ENCODE peak calls at places on chromosomes 4 and X, in five cellular contexts. Z is fibroblast of the aortic adventitia, F is endodermal cell, T is endothelial cell, K is WTC11. R is an unnamed sample.

GRCh38 chr4:122285285-122285684 is 93.5 kb upstream of the ADAD1 start:
- DNase-seq in F (no peak), K (no peak), T (no peak), Z (no peak), R (no peak)

GRCh38 chrX:48794340-48794920 is 7.4 kb upstream of the HDAC6 start:
- DNase-seq in T (no peak), F (no peak), Z (no peak), K (no peak), R (no peak)

GRCh38 chr4:21991050-21991449 is 42.5 kb upstream of the KCNIP4 start:
- DNase-seq in K (no peak), T (no peak), F (no peak), Z (peak; percentile 90), R (no peak)

GRCh38 chr4:16230308-16230707 is 4.0 kb upstream of the TAPT1 start:
- DNase-seq in F (no peak), K (no peak), Z (no peak), T (no peak), R (no peak)

GRCh38 chr4:101264993-101265815 is 82.1 kb downstream of the PPP3CA start:
- DNase-seq in T (no peak), F (no peak), K (no peak), Z (no peak), R (no peak)

GRCh38 chr4:48752256-48752655 is 27.8 kb downstream of the FRYL start:
- DNase-seq in T (no peak), Z (no peak), K (no peak), F (no peak), R (no peak)

GRCh38 chrX:56994375-56995270 is 718 bp downstream of the SPIN3 start:
- DNase-seq in K (no peak), F (no peak), T (peak; percentile 20), Z (peak; percentile 8), R (no peak)

GRCh38 chr4:152785639-152786517 is 6.1 kb downstream of the ARFIP1 start:
- DNase-seq in T (no peak), F (no peak), K (no peak), Z (peak; percentile 64), R (no peak)

GRCh38 chrX:16796298-16796697 is 10.0 kb downstream of the TXLNG start:
- DNase-seq in T (no peak), F (no peak), Z (no peak), K (no peak), R (no peak)

GRCh38 chrX:73683236-73683859 is 120.4 kb downstream of the CHIC1 start:
- DNase-seq in T (no peak), F (no peak), Z (peak; percentile 44), K (no peak), R (no peak)

GRCh38 chr4:40283413-40283812 is 51.7 kb upstream of the CHRNA9 start:
- DNase-seq in K (no peak), Z (no peak), F (no peak), T (no peak), R (no peak)

GRCh38 chr4:86706923-86707597 is 112.9 kb downstream of the PTPN13 start:
- DNase-seq in Z (peak; percentile 40), T (no peak), K (no peak), F (no peak), R (no peak)

GRCh38 chr4:3657917-3658913 is 108.0 kb upstream of the ADRA2C start:
- DNase-seq in F (no peak), K (no peak), Z (peak; percentile 79), T (no peak), R (no peak)

GRCh38 chr4:114921790-114922581 is 191.4 kb downstream of the NDST4 start:
- DNase-seq in K (no peak), Z (no peak), T (no peak), F (peak; percentile 66), R (no peak)

GRCh38 chrX:47502591-47503222 is 19.7 kb upstream of the ZNF41 start:
- DNase-seq in T (no peak), F (peak; percentile 53), Z (peak; percentile 85), K (no peak), R (no peak)

GRCh38 chrX:47093248-47093647 is 15.0 kb downstream of the RGN start:
- DNase-seq in K (no peak), T (no peak), Z (peak; percentile 61), F (no peak), R (no peak)

GRCh38 chr4:102722740-102723139 is 38.0 kb downstream of the MANBA start:
- DNase-seq in K (no peak), F (no peak), Z (no peak), T (no peak), R (no peak)

GRCh38 chr4:573122-573892 is 2.8 kb downstream of the TMEM271 start:
- DNase-seq in T (no peak), F (no peak), Z (no peak), K (no peak), R (no peak)

GRCh38 chr4:15197005-15197404 is 194.7 kb downstream of the CPEB2 start:
- DNase-seq in K (peak; percentile 15), F (peak; percentile 75), Z (peak; percentile 42), T (peak; percentile 21), R (no peak)

GRCh38 chr4:156779046-156779445 is 192.6 kb downstream of the PDGFC start:
- DNase-seq in F (no peak), K (no peak), Z (peak; percentile 67), T (no peak), R (no peak)

GRCh38 chr4:78299565-78299972 is 242.4 kb downstream of the FRAS1 start:
- DNase-seq in Z (peak; percentile 55), T (no peak), F (no peak), K (no peak), R (no peak)

GRCh38 chr4:94758141-94758699 is 465 bp downstream of the BMPR1B start:
- DNase-seq in Z (peak; percentile 24), K (peak; percentile 74), F (peak; percentile 89), T (peak; percentile 61), R (peak; percentile 61)

GRCh38 chr4:28966982-28967381 is 1753.2 kb upstream of the PCDH7 start:
- DNase-seq in K (no peak), T (no peak), Z (peak; percentile 33), F (no peak), R (no peak)

GRCh38 chr4:2105559-2105958 is 46.4 kb downstream of the NAT8L start:
- DNase-seq in F (no peak), T (no peak), K (no peak), Z (peak; percentile 9), R (no peak)

GRCh38 chr4:140706665-140707064 is 49.5 kb downstream of the TBC1D9 start:
- DNase-seq in T (no peak), K (no peak), F (no peak), Z (no peak), R (no peak)

GRCh38 chrX:133232331-133232730 is 14.2 kb upstream of the TFDP3 start:
- DNase-seq in K (no peak), T (no peak), Z (no peak), F (no peak), R (no peak)

GRCh38 chr4:82948647-82949204 is 48.2 kb downstream of the THAP9 start:
- DNase-seq in Z (peak; percentile 43), T (no peak), F (no peak), K (no peak), R (no peak)

GRCh38 chrX:5733483-5733882 is 495.2 kb downstream of the NLGN4X start:
- DNase-seq in F (no peak), K (no peak), Z (no peak), T (no peak), R (no peak)

GRCh38 chrX:1535241-1536041 is 1.5 kb downstream of the P2RY8 start:
- DNase-seq in Z (no peak), T (no peak), K (no peak), F (no peak), R (no peak)

GRCh38 chrX:105821471-105822081 is 763 bp upstream of the NRK start:
- DNase-seq in F (peak; percentile 79), Z (no peak), T (no peak), K (peak; percentile 65), R (no peak)

GRCh38 chrX:130715299-130715698 is 187.7 kb downstream of the ENOX2 start:
- DNase-seq in K (no peak), F (no peak), T (no peak), Z (peak; percentile 73), R (no peak)

GRCh38 chrX:11499076-11500044 is 166.4 kb downstream of the ARHGAP6 start:
- DNase-seq in K (no peak), F (no peak), Z (peak; percentile 78), T (no peak), R (no peak)

GRCh38 chrX:130575831-130576404 is 174.1 kb downstream of the RBMX2 start:
- DNase-seq in Z (peak; percentile 57), K (peak; percentile 36), T (peak; percentile 8), F (peak; percentile 67), R (peak; percentile 21)

GRCh38 chrX:41605144-41605543 is 83.6 kb upstream of the GPR34 start:
- DNase-seq in Z (no peak), F (peak; percentile 52), K (no peak), T (no peak), R (no peak)

GRCh38 chr4:154329268-154329858 is 162.2 kb downstream of the DCHS2 start:
- DNase-seq in K (no peak), T (no peak), F (peak; percentile 56), Z (peak; percentile 44), R (no peak)

GRCh38 chr4:158578476-158578875 is 56.8 kb downstream of the RXFP1 start:
- DNase-seq in Z (peak; percentile 72), T (no peak), F (no peak), K (no peak), R (peak; percentile 5)
- TF ChIP-seq CTCF in Z (peak; percentile 65), T (no peak), F (peak; percentile 67), K (no peak), R (no peak)

DNA sequence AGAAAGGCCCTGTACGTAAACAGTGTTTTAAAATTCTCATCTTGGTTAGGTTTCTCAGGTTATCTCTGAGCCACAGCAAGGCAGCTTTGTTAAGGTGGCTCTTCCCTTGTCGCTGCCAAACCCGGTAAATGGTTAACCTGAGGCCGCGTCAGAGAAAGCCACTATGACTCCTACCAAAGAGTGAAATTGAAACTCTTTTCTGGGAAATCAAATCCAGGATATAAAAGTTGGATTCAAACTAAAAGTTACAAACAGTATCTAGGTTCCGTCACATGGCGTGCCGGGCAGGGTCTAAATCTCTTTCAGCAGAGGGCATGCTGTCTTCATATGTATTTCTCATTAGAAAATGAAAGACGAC is 433 bp downstream of the MMAA start:
- DNase-seq in K (no peak), Z (peak; percentile 65), T (peak; percentile 16), F (no peak), R (peak; percentile 74)
- TF ChIP-seq CTCF in K (no peak), Z (no peak), T (no peak), F (no peak), R (no peak)

DNA sequence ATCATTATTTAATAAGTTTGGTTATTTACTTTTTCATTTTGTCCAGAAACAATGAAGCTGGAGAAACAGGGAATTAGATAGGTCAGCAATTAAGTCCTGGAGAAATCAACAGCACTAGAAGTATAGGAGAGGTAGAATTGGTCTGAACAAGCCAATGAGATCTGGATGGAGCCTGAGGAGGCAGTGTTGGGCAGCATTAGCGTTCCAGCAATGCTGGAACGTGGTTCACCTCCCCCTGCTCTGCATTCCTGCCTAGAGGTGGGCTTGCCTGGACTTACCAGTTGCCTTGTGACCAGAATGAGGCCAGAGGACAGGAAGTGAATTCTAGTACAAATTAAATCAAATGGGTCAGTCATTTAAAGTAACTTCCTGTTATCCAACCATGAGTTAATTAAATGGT is 4.6 kb downstream of the RASSF6 start:
- DNase-seq in F (peak; percentile 89), Z (no peak), T (no peak), K (peak; percentile 64), R (peak; percentile 59)
- TF ChIP-seq CTCF in F (peak; percentile 68), Z (no peak), T (no peak), K (no peak), R (no peak)

GRCh38 chrX:112148397-112148796 is 65.8 kb upstream of the TRPC5 start:
- DNase-seq in Z (no peak), K (no peak), F (no peak), T (no peak), R (no peak)

GRCh38 chrX:112147206-112147605 is 64.6 kb upstream of the TRPC5 start:
- DNase-seq in F (peak; percentile 79), K (peak; percentile 20), T (peak; percentile 6), Z (no peak), R (peak; percentile 6)
- TF ChIP-seq CTCF in F (peak; percentile 83), K (peak; percentile 31), T (peak; percentile 45), Z (peak; percentile 44), R (no peak)

R was measured in Calu3.